ENCODE peak calls at places on chromosomes 2 and 18, in ten cellular contexts. I is type B pancreatic cell; M is mucosa of gallbladder; Q is NCI-H1105 treated with DMSO at 0.1 percent for 48 hours; V is stimulated activated CD8-positive, alpha-beta memory T cell treated with anti-CD3 and anti-CD28 coated beads, Interleukin-12 subunit alpha, Interleukin-12 subunit beta, amount 100 ng/mL, for 4 hours; W is T-helper 17 cell; K is frontal cortex; U is suprapubic skin; Y is astrocyte of the spinal cord; H is AG04450. R is an unnamed sample.
A peak's percentile ranks its signal among the peaks of the same experiment; 100 is the strongest.

GRCh38 chr2:157784169-157784822 is 91.8 kb downstream of the ACVR1 start:
- DNase-seq in I (no peak), M (peak; percentile 72), Q (no peak), V (no peak), W (no peak), K (no peak), U (no peak), Y (peak; percentile 83), H (no peak), R (peak; percentile 73)

GRCh38 chr2:173599821-173600354 is 245.2 kb downstream of the CDCA7 start:
- DNase-seq in I (no peak), M (no peak), Q (no peak), V (no peak), W (no peak), K (no peak), U (no peak), Y (no peak), H (no peak), R (no peak)

GRCh38 chr18:22606563-22607283 is 189.0 kb upstream of the CTAGE1 start:
- DNase-seq in I (no peak), M (no peak), Q (no peak), V (no peak), W (no peak), K (no peak), U (no peak), Y (peak; percentile 74), H (no peak), R (no peak)

GRCh38 chr18:3631927-3632326 is 182.0 kb downstream of the TGIF1 start:
- DNase-seq in I (no peak), M (no peak), Q (no peak), V (no peak), W (no peak), K (no peak), U (no peak), Y (no peak), H (no peak), R (no peak)

GRCh38 chr2:104746299-104746698 is 107.6 kb upstream of the POU3F3 start:
- DNase-seq in I (peak; percentile 57), M (no peak), Q (no peak), V (no peak), W (no peak), K (no peak), U (no peak), Y (no peak), H (no peak), R (no peak)

GRCh38 chr18:51051105-51051712 is 21.2 kb downstream of the SMAD4 start:
- DNase-seq in I (no peak), M (no peak), Q (peak; percentile 63), V (no peak), W (no peak), K (no peak), U (no peak), Y (peak; percentile 57), H (no peak), R (no peak)

GRCh38 chr2:24077535-24077877 is 1.4 kb upstream of the SF3B6 start:
- DNase-seq in I (no peak), M (no peak), Q (no peak), V (no peak), W (no peak), K (peak; percentile 16), U (no peak), Y (peak; percentile 4), H (no peak), R (no peak)

GRCh38 chr2:216694201-216694825 is 1.0 kb downstream of the IGFBP5 start:
- DNase-seq in I (peak; percentile 80), M (peak; percentile 28), Q (peak; percentile 63), V (no peak), W (no peak), K (no peak), U (no peak), Y (peak; percentile 49), H (no peak), R (no peak)

GRCh38 chr2:15334650-15335326 is 226.3 kb downstream of the NBAS start:
- DNase-seq in I (no peak), M (no peak), Q (peak; percentile 72), V (no peak), W (no peak), K (no peak), U (no peak), Y (peak; percentile 73), H (no peak), R (no peak)

GRCh38 chr2:134790487-134790886 is 47.9 kb upstream of the ACMSD start:
- DNase-seq in I (no peak), M (no peak), Q (no peak), V (no peak), W (no peak), K (no peak), U (no peak), Y (no peak), H (no peak), R (no peak)

GRCh38 chr18:76874643-76875389 is 52.5 kb downstream of the ZNF236 start:
- DNase-seq in I (no peak), M (no peak), Q (no peak), V (no peak), W (peak; percentile 21), K (no peak), U (no peak), Y (no peak), H (no peak), R (no peak)

GRCh38 chr2:15561574-15562344 is 625 bp upstream of the NBAS start:
- DNase-seq in I (no peak), M (no peak), Q (peak; percentile 63), V (no peak), W (no peak), K (peak; percentile 32), U (no peak), Y (peak; percentile 71), H (no peak), R (no peak)

GRCh38 chr2:149899390-149899789 is 311.8 kb upstream of the MMADHC start:
- DNase-seq in I (no peak), M (no peak), Q (no peak), V (no peak), W (no peak), K (no peak), U (no peak), Y (no peak), H (no peak), R (no peak)

GRCh38 chr2:163182764-163183354 is 344.3 kb upstream of the KCNH7 start:
- DNase-seq in I (no peak), M (no peak), Q (peak; percentile 52), V (no peak), W (no peak), K (peak; percentile 3), U (no peak), Y (peak; percentile 28), H (no peak), R (no peak)

GRCh38 chr2:129888896-129889295 is 90.6 kb upstream of the RAB6C start:
- DNase-seq in I (no peak), M (no peak), Q (no peak), V (no peak), W (no peak), K (no peak), U (no peak), Y (no peak), H (no peak), R (no peak)

GRCh38 chr2:120434909-120435308 is 89.0 kb downstream of the INHBB start:
- DNase-seq in I (peak; percentile 50), M (no peak), Q (no peak), V (no peak), W (no peak), K (no peak), U (peak; percentile 72), Y (no peak), H (no peak), R (no peak)

GRCh38 chr18:76958692-76959341 is 136.5 kb downstream of the ZNF236 start:
- DNase-seq in I (no peak), M (peak; percentile 25), Q (peak; percentile 78), V (no peak), W (no peak), K (no peak), U (no peak), Y (no peak), H (no peak), R (no peak)

GRCh38 chr2:26616032-26616863 is 24.9 kb downstream of the CIB4 start:
- DNase-seq in I (peak; percentile 58), M (no peak), Q (no peak), V (no peak), W (no peak), K (no peak), U (peak; percentile 36), Y (no peak), H (no peak), R (peak; percentile 68)

GRCh38 chr2:188292446-188293239 is 969 bp downstream of the GULP1 start:
- DNase-seq in I (peak; percentile 83), M (peak; percentile 88), Q (peak; percentile 19), V (no peak), W (no peak), K (peak; percentile 16), U (peak; percentile 85), Y (peak; percentile 83), H (peak; percentile 68), R (peak; percentile 86)

GRCh38 chr2:10655074-10655840 is 34.5 kb downstream of the NOL10 start:
- DNase-seq in I (no peak), M (no peak), Q (no peak), V (no peak), W (no peak), K (no peak), U (no peak), Y (no peak), H (no peak), R (no peak)

GRCh38 chr2:211416373-211416772 is 860.0 kb downstream of the CPS1 start:
- DNase-seq in I (no peak), M (no peak), Q (no peak), V (no peak), W (no peak), K (no peak), U (no peak), Y (no peak), H (no peak), R (no peak)

R was measured in left lung.